ENCODE peak calls at places on chromosome 20, in ten cellular contexts. I is A549, Q is cardiac muscle cell, X is MM.1S, E is HL-60, R is AG09309, Z is nephron progenitor cell, D is neural crest cell, F is Panc1, A is OCI-LY7. H is an unnamed sample.

GRCh38 chr20:21096321-21097043 is 9.7 kb downstream of the LINC00237 start:
- DNase-seq in Q (peak; percentile 24), A (peak; percentile 73), I (peak; percentile 66), F (peak; percentile 4), E (no peak), Z (no peak), X (no peak), R (no peak), D (no peak), H (peak; percentile 37)

GRCh38 chr20:17648306-17648646 is 33.8 kb downstream of the RRBP1 start:
- DNase-seq in D (no peak), Q (no peak), F (no peak), R (no peak), X (no peak), E (peak; percentile 77), Z (no peak), A (peak; percentile 77), I (no peak), H (no peak)

GRCh38 chr20:10539818-10540553 is 104.9 kb downstream of the SLX4IP start:
- DNase-seq in Z (no peak), R (no peak), I (peak; percentile 23), F (no peak), D (no peak), X (no peak), A (no peak), E (no peak), Q (no peak), H (no peak)

GRCh38 chr20:4130404-4131189 is 115.2 kb upstream of the RNF24 start:
- DNase-seq in E (peak; percentile 90), A (no peak), F (peak; percentile 81), I (peak; percentile 90), Z (no peak), X (no peak), R (no peak), D (no peak), Q (peak; percentile 64), H (no peak)

GRCh38 chr20:63552481-63553249 is 1.3 kb upstream of the FNDC11 start:
- DNase-seq in F (no peak), E (no peak), Q (no peak), I (no peak), D (no peak), R (no peak), A (peak; percentile 92), X (no peak), Z (no peak), H (no peak)

GRCh38 chr20:35314460-35315198 is 22.4 kb upstream of the FAM83C start:
- DNase-seq in Q (no peak), I (no peak), Z (no peak), F (no peak), E (no peak), A (no peak), R (no peak), D (no peak), X (no peak), H (no peak)

GRCh38 chr20:56799187-56799586 is 170.1 kb downstream of the TFAP2C start:
- DNase-seq in X (no peak), D (no peak), E (no peak), F (no peak), I (no peak), R (no peak), Z (no peak), A (no peak), Q (no peak), H (no peak)

GRCh38 chr20:38226553-38226952 is 34.0 kb downstream of the KIAA1755 start:
- DNase-seq in I (no peak), R (no peak), E (no peak), A (no peak), D (no peak), X (peak; percentile 76), Z (no peak), Q (no peak), F (no peak), H (no peak)

GRCh38 chr20:11080010-11080409 is 406.2 kb upstream of the JAG1 start:
- DNase-seq in A (no peak), D (no peak), F (no peak), Q (no peak), I (no peak), Z (no peak), E (no peak), R (no peak), X (no peak), H (no peak)

GRCh38 chr20:53678990-53679596 is 85.5 kb upstream of the ZNF217 start:
- DNase-seq in I (no peak), F (no peak), D (no peak), A (no peak), Q (peak; percentile 51), X (no peak), R (no peak), E (peak; percentile 14), Z (no peak), H (no peak)

GRCh38 chr20:44478188-44478587 is 2.5 kb downstream of the TTPAL start:
- DNase-seq in I (no peak), A (no peak), R (no peak), E (no peak), Z (no peak), D (no peak), F (no peak), Q (no peak), X (no peak), H (no peak)

GRCh38 chr20:62413025-62413580 is 6.0 kb upstream of the CABLES2 start:
- DNase-seq in R (no peak), Q (no peak), A (no peak), F (no peak), D (no peak), Z (no peak), X (no peak), I (no peak), E (no peak), H (no peak)

GRCh38 chr20:62411479-62412193 is 4.6 kb upstream of the CABLES2 start:
- DNase-seq in I (no peak), R (no peak), F (no peak), Z (no peak), A (no peak), X (no peak), E (no peak), Q (no peak), D (no peak), H (no peak)

GRCh38 chr20:62415354-62416111 is 8.4 kb upstream of the CABLES2 start:
- DNase-seq in F (no peak), A (no peak), Z (no peak), R (no peak), E (no peak), D (no peak), Q (no peak), X (no peak), I (no peak), H (no peak)

GRCh38 chr20:62412194-62413024 is 5.3 kb upstream of the CABLES2 start:
- DNase-seq in F (no peak), Z (no peak), X (no peak), A (no peak), D (no peak), R (no peak), I (no peak), Q (no peak), E (no peak), H (no peak)

GRCh38 chr20:62413896-62414481 is 6.9 kb upstream of the CABLES2 start:
- DNase-seq in E (no peak), D (no peak), A (no peak), I (peak; percentile 46), F (no peak), R (no peak), Q (no peak), Z (no peak), X (no peak), H (peak; percentile 45)
- TF ChIP-seq CTCF in E (no peak), D (peak; percentile 16), A (no peak), I (peak; percentile 26), F (peak; percentile 80), R (peak; percentile 18), Q (peak; percentile 5), Z (no peak), X (peak; percentile 23), H (no peak)

DNA sequence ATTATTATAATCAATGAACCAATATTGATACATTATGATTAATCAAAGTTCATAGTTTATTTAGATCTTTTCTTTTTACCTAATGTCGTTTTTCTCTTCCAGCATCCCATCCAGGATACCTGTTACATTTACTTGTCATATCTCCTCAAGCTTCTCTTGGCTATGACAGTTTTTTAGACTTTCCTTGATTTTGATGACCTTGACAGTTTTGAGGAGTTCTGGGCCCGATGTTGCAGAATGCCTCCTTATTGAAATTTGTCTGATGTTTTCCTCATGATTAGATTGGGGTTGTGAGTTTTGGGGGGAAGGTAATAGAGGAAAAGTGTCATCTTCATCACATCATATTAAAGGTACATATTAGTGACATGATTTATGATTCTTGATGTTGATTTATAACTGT is 3.8 kb upstream of the SIRPD start:
- DNase-seq in A (no peak), E (no peak), Q (no peak), Z (no peak), D (no peak), R (no peak), I (no peak), X (no peak), F (no peak), H (no peak)
- TF ChIP-seq CTCF in A (no peak), E (no peak), Q (no peak), Z (no peak), D (no peak), R (no peak), I (no peak), X (no peak), F (no peak), H (no peak)

DNA sequence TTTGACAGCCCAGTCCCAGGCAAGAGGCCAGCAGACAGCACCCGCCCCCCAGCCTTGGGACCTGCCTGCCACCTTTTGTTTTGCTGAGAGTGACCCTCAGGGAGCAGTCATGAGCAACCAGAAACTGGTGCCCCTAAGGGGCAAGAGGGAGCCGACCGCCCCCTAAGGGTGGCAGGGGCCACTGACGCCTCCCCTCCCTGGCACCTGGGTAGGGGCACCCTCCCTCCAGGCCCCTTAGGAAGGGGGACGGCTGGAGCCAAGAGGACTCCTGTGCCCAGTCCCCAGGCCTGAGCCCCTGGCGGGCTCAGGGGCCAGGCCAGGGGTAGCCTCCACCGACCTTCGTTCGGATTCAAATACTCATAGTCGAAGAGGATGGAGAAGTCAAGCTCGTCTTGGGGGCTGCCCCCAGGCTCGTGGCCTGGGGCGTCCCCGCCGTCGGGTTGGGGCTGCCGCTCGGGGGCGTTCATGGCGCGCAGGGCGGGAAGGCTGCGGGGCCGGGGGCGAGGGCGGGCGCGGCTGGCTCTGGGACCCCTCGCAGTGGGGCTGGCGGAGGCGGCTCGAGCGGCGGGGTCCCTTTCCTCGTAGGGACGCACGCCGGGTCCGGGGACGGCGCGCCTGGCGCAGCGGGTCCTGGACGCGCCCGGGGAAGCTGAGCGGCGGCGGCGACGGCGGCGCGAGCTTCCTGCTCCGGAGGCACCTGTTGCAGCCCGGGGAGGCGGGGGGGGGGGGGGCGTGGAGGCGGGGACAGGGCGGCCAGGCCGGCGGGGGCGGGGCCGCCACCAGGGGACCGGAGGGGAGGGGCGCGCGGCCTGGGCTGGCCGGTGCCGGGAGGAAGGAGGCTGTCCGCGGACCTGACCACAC is at the start of gene NFATC2:
- DNase-seq in E (peak; percentile 28), D (no peak), I (no peak), X (peak; percentile 64), R (no peak), Q (no peak), F (no peak), A (peak; percentile 80), Z (peak; percentile 71), H (peak; percentile 41)
- TF ChIP-seq CTCF in E (peak; percentile 43), D (peak; percentile 40), I (no peak), X (peak; percentile 73), R (no peak), Q (peak; percentile 11), F (peak; percentile 59), A (peak; percentile 81), Z (no peak), H (no peak)

DNA sequence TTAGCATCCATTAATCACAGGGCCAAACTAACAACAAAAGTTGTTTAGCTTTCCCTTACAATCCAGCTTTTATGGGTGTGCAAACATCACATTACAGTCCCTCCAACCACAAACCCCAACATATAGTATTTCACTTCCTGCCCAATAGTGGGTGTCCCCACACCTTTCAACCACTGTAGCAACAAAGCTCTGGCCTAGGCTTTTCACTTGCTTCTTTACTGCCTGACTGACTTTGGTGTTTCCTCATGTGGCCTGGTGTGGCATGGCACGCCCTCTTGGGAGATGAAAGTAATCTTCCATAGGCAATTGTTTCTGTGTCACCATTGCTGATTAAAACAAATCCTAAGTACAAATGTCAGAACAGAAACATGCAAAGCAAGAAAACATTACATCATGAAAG is 46.3 kb downstream of the MCM8 start:
- DNase-seq in D (no peak), X (peak; percentile 79), R (no peak), I (peak; percentile 35), Q (no peak), A (peak; percentile 29), E (peak; percentile 83), F (no peak), Z (no peak), H (no peak)
- TF ChIP-seq CTCF in D (no peak), X (peak; percentile 16), R (no peak), I (no peak), Q (no peak), A (no peak), E (no peak), F (no peak), Z (no peak), H (no peak)

H was measured in endothelial cell.